ENCODE peak calls at places on chromosome 7, in five cellular contexts. One of them, this sample, is unnamed.

GRCh38 chr7:139708541-139708940 is 69.3 kb downstream of the HIPK2 start:
- DNase-seq in GM23338: no peak
- DNase-seq in K562: no peak
- DNase-seq in sigmoid colon: no peak
- DNase-seq in transverse colon: peak
- DNase-seq in this sample: no peak

GRCh38 chr7:107891619-107892366 is 810 bp downstream of the DLD start:
- DNase-seq in GM23338: no peak
- DNase-seq in K562: no peak
- DNase-seq in sigmoid colon: no peak
- DNase-seq in transverse colon: no peak
- DNase-seq in this sample: no peak

GRCh38 chr7:107291434-107291833 is 122.6 kb downstream of the HBP1 start:
- DNase-seq in GM23338: no peak
- DNase-seq in K562: no peak
- DNase-seq in sigmoid colon: no peak
- DNase-seq in transverse colon: no peak
- DNase-seq in this sample: no peak

GRCh38 chr7:12728192-12728538 is 40.7 kb downstream of the ARL4A start:
- DNase-seq in GM23338: no peak
- DNase-seq in K562: no peak
- DNase-seq in sigmoid colon: no peak
- DNase-seq in transverse colon: no peak
- DNase-seq in this sample: no peak

GRCh38 chr7:117673839-117674238 is 194.0 kb downstream of the CFTR start:
- DNase-seq in GM23338: no peak
- DNase-seq in K562: no peak
- DNase-seq in sigmoid colon: no peak
- DNase-seq in transverse colon: no peak
- DNase-seq in this sample: no peak

GRCh38 chr7:44912775-44913347 is 27.5 kb upstream of the PURB start:
- DNase-seq in GM23338: no peak
- DNase-seq in K562: no peak
- DNase-seq in sigmoid colon: no peak
- DNase-seq in transverse colon: no peak
- DNase-seq in this sample: no peak

GRCh38 chr7:107874605-107875446 is 16.2 kb upstream of the DLD start:
- DNase-seq in GM23338: peak
- DNase-seq in K562: peak
- DNase-seq in sigmoid colon: peak
- DNase-seq in transverse colon: peak
- DNase-seq in this sample: no peak

GRCh38 chr7:23299770-23300300 is 696 bp downstream of the MALSU1 start:
- DNase-seq in GM23338: peak
- DNase-seq in K562: no peak
- DNase-seq in sigmoid colon: no peak
- DNase-seq in transverse colon: no peak
- DNase-seq in this sample: no peak

GRCh38 chr7:35805876-35806275 is 5.0 kb downstream of the SEPTIN7 start:
- DNase-seq in GM23338: no peak
- DNase-seq in K562: no peak
- DNase-seq in sigmoid colon: no peak
- DNase-seq in transverse colon: no peak
- DNase-seq in this sample: no peak

GRCh38 chr7:25028370-25028971 is 48.5 kb upstream of the OSBPL3 start:
- DNase-seq in GM23338: no peak
- DNase-seq in K562: no peak
- DNase-seq in sigmoid colon: no peak
- DNase-seq in transverse colon: no peak
- DNase-seq in this sample: no peak

GRCh38 chr7:110623436-110623835 is 467.5 kb upstream of the LRRN3 start:
- DNase-seq in GM23338: no peak
- DNase-seq in K562: no peak
- DNase-seq in sigmoid colon: no peak
- DNase-seq in transverse colon: no peak
- DNase-seq in this sample: no peak

GRCh38 chr7:140417456-140418155 is 13.7 kb downstream of the RAB19 start:
- DNase-seq in GM23338: no peak
- DNase-seq in K562: no peak
- DNase-seq in sigmoid colon: no peak
- DNase-seq in transverse colon: no peak
- DNase-seq in this sample: no peak

GRCh38 chr7:36058020-36058592 is 94.9 kb upstream of the EEPD1 start:
- DNase-seq in GM23338: no peak
- DNase-seq in K562: no peak
- DNase-seq in sigmoid colon: no peak
- DNase-seq in transverse colon: no peak
- DNase-seq in this sample: no peak

GRCh38 chr7:131034166-131034881 is 293.4 kb upstream of the MKLN1 start:
- DNase-seq in GM23338: no peak
- DNase-seq in K562: no peak
- DNase-seq in sigmoid colon: no peak
- DNase-seq in transverse colon: no peak
- DNase-seq in this sample: no peak

GRCh38 chr7:372939-373791 is 83.2 kb downstream of the FOXL3 start:
- DNase-seq in GM23338: no peak
- DNase-seq in K562: no peak
- DNase-seq in sigmoid colon: peak
- DNase-seq in transverse colon: peak
- DNase-seq in this sample: no peak

GRCh38 chr7:34622771-34623250 is 35.2 kb upstream of the NPSR1 start:
- DNase-seq in GM23338: no peak
- DNase-seq in K562: no peak
- DNase-seq in sigmoid colon: no peak
- DNase-seq in transverse colon: no peak
- DNase-seq in this sample: no peak

GRCh38 chr7:87934699-87935372 is 785 bp downstream of the ADAM22 start:
- DNase-seq in GM23338: peak
- DNase-seq in K562: no peak
- DNase-seq in sigmoid colon: no peak
- DNase-seq in transverse colon: peak
- DNase-seq in this sample: no peak

GRCh38 chr7:68364871-68365625 is 1233.2 kb upstream of the AUTS2 start:
- DNase-seq in GM23338: no peak
- DNase-seq in K562: no peak
- DNase-seq in sigmoid colon: no peak
- DNase-seq in transverse colon: no peak
- DNase-seq in this sample: no peak

GRCh38 chr7:83643754-83644153 is 5.2 kb downstream of the SEMA3E start:
- DNase-seq in GM23338: no peak
- DNase-seq in K562: no peak
- DNase-seq in sigmoid colon: no peak
- DNase-seq in transverse colon: no peak
- DNase-seq in this sample: no peak

GRCh38 chr7:665251-665650 is 61.2 kb upstream of the DNAAF5 start:
- DNase-seq in GM23338: no peak
- DNase-seq in K562: no peak
- DNase-seq in sigmoid colon: peak
- DNase-seq in transverse colon: no peak
- DNase-seq in this sample: no peak

GRCh38 chr7:33215992-33216391 is 86.6 kb downstream of the BBS9 start:
- DNase-seq in GM23338: no peak
- DNase-seq in K562: no peak
- DNase-seq in sigmoid colon: no peak
- DNase-seq in transverse colon: no peak
- DNase-seq in this sample: no peak

GRCh38 chr7:132249591-132249971 is 326.7 kb downstream of the PLXNA4 start:
- DNase-seq in GM23338: peak
- DNase-seq in K562: no peak
- DNase-seq in sigmoid colon: no peak
- DNase-seq in transverse colon: peak
- DNase-seq in this sample: no peak

GRCh38 chr7:131940621-131941020 is 384.2 kb upstream of the PODXL start:
- DNase-seq in GM23338: no peak
- DNase-seq in K562: no peak
- DNase-seq in sigmoid colon: no peak
- DNase-seq in transverse colon: no peak
- DNase-seq in this sample: no peak

GRCh38 chr7:28433604-28434254 is 21.4 kb downstream of the CREB5 start:
- DNase-seq in GM23338: peak
- DNase-seq in K562: no peak
- DNase-seq in sigmoid colon: no peak
- DNase-seq in transverse colon: no peak
- DNase-seq in this sample: no peak

GRCh38 chr7:144454256-144455039 is 51.0 kb upstream of the NOBOX start:
- DNase-seq in GM23338: peak
- DNase-seq in K562: no peak
- DNase-seq in sigmoid colon: no peak
- DNase-seq in transverse colon: no peak
- DNase-seq in this sample: no peak

GRCh38 chr7:17027143-17027802 is 145.5 kb upstream of the AGR3 start:
- DNase-seq in GM23338: no peak
- DNase-seq in K562: no peak
- DNase-seq in sigmoid colon: no peak
- DNase-seq in transverse colon: no peak
- DNase-seq in this sample: no peak

GRCh38 chr7:30084195-30084594 is 50.6 kb upstream of the MTURN start:
- DNase-seq in GM23338: no peak
- DNase-seq in K562: no peak
- DNase-seq in sigmoid colon: no peak
- DNase-seq in transverse colon: no peak
- DNase-seq in this sample: no peak

GRCh38 chr7:123916240-123916724 is 8.8 kb upstream of the SPAM1 start:
- DNase-seq in GM23338: peak
- DNase-seq in K562: no peak
- DNase-seq in sigmoid colon: no peak
- DNase-seq in transverse colon: peak
- DNase-seq in this sample: no peak

GRCh38 chr7:139582671-139583155 is 59.2 kb downstream of the CLEC2L start:
- DNase-seq in GM23338: no peak
- DNase-seq in K562: no peak
- DNase-seq in sigmoid colon: no peak
- DNase-seq in transverse colon: no peak
- DNase-seq in this sample: no peak

GRCh38 chr7:45689011-45689796 is 115.0 kb downstream of the ADCY1 start:
- DNase-seq in GM23338: no peak
- DNase-seq in K562: no peak
- DNase-seq in sigmoid colon: no peak
- DNase-seq in transverse colon: no peak
- DNase-seq in this sample: peak

GRCh38 chr7:154688952-154689351 is 314.0 kb downstream of the PAXIP1 start:
- DNase-seq in GM23338: no peak
- DNase-seq in K562: no peak
- DNase-seq in sigmoid colon: no peak
- DNase-seq in transverse colon: no peak
- DNase-seq in this sample: no peak

GRCh38 chr7:154685564-154685901 is 317.4 kb downstream of the PAXIP1 start:
- DNase-seq in GM23338: no peak
- DNase-seq in K562: no peak
- DNase-seq in sigmoid colon: no peak
- DNase-seq in transverse colon: no peak
- DNase-seq in this sample: no peak

GRCh38 chr7:154693646-154694045 is 309.3 kb downstream of the PAXIP1 start:
- DNase-seq in GM23338: no peak
- DNase-seq in K562: no peak
- DNase-seq in sigmoid colon: no peak
- DNase-seq in transverse colon: no peak
- DNase-seq in this sample: no peak

GRCh38 chr7:154686305-154686704 is 316.6 kb downstream of the PAXIP1 start:
- DNase-seq in GM23338: no peak
- DNase-seq in K562: no peak
- DNase-seq in sigmoid colon: no peak
- DNase-seq in transverse colon: no peak
- DNase-seq in this sample: no peak

GRCh38 chr7:154690411-154690810 is 312.5 kb downstream of the PAXIP1 start:
- DNase-seq in GM23338: no peak
- DNase-seq in K562: no peak
- DNase-seq in sigmoid colon: no peak
- DNase-seq in transverse colon: no peak
- DNase-seq in this sample: no peak
- H3K4me3 ChIP-seq in GM23338: no peak
- H3K4me3 ChIP-seq in K562: no peak
- H3K4me3 ChIP-seq in sigmoid colon: no peak
- H3K4me3 ChIP-seq in transverse colon: no peak
- H3K4me3 ChIP-seq in this sample: no peak

DNA sequence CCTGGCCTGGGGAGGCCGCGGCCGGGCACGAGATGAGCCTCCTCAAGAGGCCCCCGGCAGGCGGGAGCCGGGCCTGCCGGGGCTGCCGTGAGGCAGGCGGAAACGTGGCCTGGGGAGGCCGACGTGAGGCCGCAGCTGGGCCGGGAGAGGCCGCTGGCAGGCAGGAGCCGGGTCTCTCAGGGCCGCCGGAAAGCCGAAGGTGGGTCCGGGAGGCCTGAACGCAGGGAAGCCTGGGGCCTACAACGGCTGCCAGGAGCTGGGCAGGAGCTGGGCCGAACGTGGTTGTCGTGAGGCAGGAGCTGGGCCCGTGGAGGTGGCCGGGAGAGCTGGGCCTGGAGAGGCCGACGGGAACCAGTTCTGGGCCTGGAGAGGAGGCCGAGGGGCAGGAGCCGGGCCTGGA is 171.9 kb downstream of the TPST1 start:
- DNase-seq in GM23338: no peak
- DNase-seq in K562: no peak
- DNase-seq in sigmoid colon: no peak
- DNase-seq in transverse colon: no peak
- DNase-seq in this sample: no peak
- TF ChIP-seq POLR2AphosphoS5 in GM23338: no peak
- TF ChIP-seq POLR2AphosphoS5 in K562: no peak
- TF ChIP-seq POLR2AphosphoS5 in sigmoid colon: no peak
- TF ChIP-seq POLR2AphosphoS5 in transverse colon: no peak
- TF ChIP-seq POLR2AphosphoS5 in this sample: no peak

DNA sequence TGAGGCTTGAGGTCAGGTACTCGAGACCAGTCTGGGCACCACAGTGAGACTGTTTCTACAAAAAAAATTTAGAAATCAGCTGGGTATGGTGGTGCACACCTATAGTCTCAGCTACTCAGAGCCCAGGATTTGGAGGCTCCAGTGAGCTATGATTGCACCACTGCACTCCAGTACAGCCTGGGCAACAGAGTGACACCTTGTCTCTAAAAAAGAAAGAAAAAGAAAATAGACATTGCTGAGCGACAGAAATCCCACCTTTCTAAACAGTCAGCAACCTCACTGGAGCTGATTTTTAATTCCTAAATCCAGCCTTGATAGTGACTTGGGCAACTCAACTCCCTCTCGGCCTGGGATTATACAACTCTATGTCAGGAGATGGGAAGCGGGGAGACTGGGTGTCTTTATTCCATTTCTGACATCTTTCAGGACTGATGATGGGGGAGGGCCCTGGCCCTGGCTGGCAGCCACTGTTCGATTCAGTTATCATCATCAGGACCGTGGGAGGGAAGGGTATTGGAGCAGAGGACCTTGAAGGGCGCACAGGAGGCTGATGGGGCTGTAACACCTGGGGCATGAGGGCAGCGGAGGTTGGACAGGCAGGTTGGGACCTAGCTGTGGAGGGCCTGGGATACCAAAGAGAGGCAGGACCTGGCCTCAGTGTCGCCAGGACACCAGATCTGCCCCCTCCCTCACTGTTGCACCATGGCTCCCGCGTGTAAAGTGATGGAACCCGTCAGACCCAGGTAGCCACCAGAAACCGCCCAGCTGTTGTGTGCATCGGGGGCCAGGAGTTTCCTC is 14.7 kb downstream of the HSPB1 start:
- DNase-seq in GM23338: peak
- DNase-seq in K562: no peak
- DNase-seq in sigmoid colon: no peak
- DNase-seq in transverse colon: no peak
- DNase-seq in this sample: no peak
- H3K4me3 ChIP-seq in GM23338: peak
- H3K4me3 ChIP-seq in K562: peak
- H3K4me3 ChIP-seq in sigmoid colon: peak
- H3K4me3 ChIP-seq in transverse colon: peak
- H3K4me3 ChIP-seq in this sample: peak

GRCh38 chr7:6272481-6273323 is at the start of gene CYTH3:
- DNase-seq in GM23338: peak
- DNase-seq in K562: peak
- DNase-seq in sigmoid colon: peak
- DNase-seq in transverse colon: peak
- DNase-seq in this sample: no peak
- TF ChIP-seq POLR2AphosphoS5 in GM23338: peak
- TF ChIP-seq POLR2AphosphoS5 in K562: peak
- TF ChIP-seq POLR2AphosphoS5 in sigmoid colon: peak
- TF ChIP-seq POLR2AphosphoS5 in transverse colon: peak
- TF ChIP-seq POLR2AphosphoS5 in this sample: peak

This sample was measured in esophagus muscularis mucosa.